ENCODE peak calls at places on chromosomes 6 and 20, in ten cellular contexts. M is IMR-90; W is BE2C; F is AG09309; L is cardiac fibroblast; T is lung; A is endodermal cell; N is CD8-positive, alpha-beta T cell; U is mucosa of descending colon; J is dorsolateral prefrontal cortex. O is an unnamed sample.

GRCh38 chr6:129946439-129947140 is 71.8 kb upstream of the L3MBTL3 start:
- DNase-seq in M (no peak), W (no peak), F (no peak), L (no peak), T (no peak), A (peak), N (no peak), U (no peak), J (no peak), O (no peak)

GRCh38 chr6:90691823-90692222 is 105.0 kb upstream of the MAP3K7 start:
- DNase-seq in M (no peak), W (no peak), F (no peak), L (no peak), T (no peak), A (peak), N (no peak), U (no peak), J (no peak), O (no peak)

GRCh38 chr20:46134716-46135115 is 16.6 kb downstream of the CD40 start:
- DNase-seq in M (no peak), W (no peak), F (no peak), L (no peak), T (no peak), A (no peak), N (no peak), U (no peak), J (no peak), O (no peak)

GRCh38 chr6:47655719-47656595 is 42.4 kb upstream of the ADGRF4 start:
- DNase-seq in M (no peak), W (peak), F (no peak), L (peak), T (no peak), A (peak), N (no peak), U (peak), J (no peak), O (peak)

GRCh38 chr20:43736588-43737091 is 9.8 kb upstream of the GTSF1L start:
- DNase-seq in M (peak), W (no peak), F (no peak), L (peak), T (no peak), A (peak), N (no peak), U (no peak), J (no peak), O (no peak)

GRCh38 chr6:67814262-67814661 is 820.8 kb upstream of the ADGRB3 start:
- DNase-seq in M (no peak), W (no peak), F (no peak), L (no peak), T (no peak), A (no peak), N (no peak), U (no peak), J (no peak), O (no peak)

GRCh38 chr6:149855040-149855654 is 9.0 kb downstream of the LRP11 start:
- DNase-seq in M (peak), W (no peak), F (no peak), L (peak), T (no peak), A (no peak), N (no peak), U (no peak), J (no peak), O (peak)

GRCh38 chr6:112321882-112322508 is 25.1 kb upstream of the RFPL4B start:
- DNase-seq in M (no peak), W (no peak), F (no peak), L (no peak), T (no peak), A (no peak), N (no peak), U (no peak), J (no peak), O (no peak)

GRCh38 chr6:40956871-40957270 is 82.2 kb downstream of the UNC5CL start:
- DNase-seq in M (peak), W (no peak), F (no peak), L (no peak), T (no peak), A (no peak), N (no peak), U (no peak), J (no peak), O (peak)

GRCh38 chr6:47165918-47166317 is 123.8 kb upstream of the ADGRF1 start:
- DNase-seq in M (peak), W (no peak), F (no peak), L (no peak), T (no peak), A (no peak), N (no peak), U (no peak), J (no peak), O (peak)

GRCh38 chr6:105988321-105988720 is 97.8 kb upstream of the PRDM1 start:
- DNase-seq in M (peak), W (no peak), F (peak), L (no peak), T (no peak), A (no peak), N (no peak), U (no peak), J (no peak), O (peak)

GRCh38 chr20:23092409-23092756 is 6.3 kb upstream of the CD93 start:
- DNase-seq in M (no peak), W (no peak), F (no peak), L (peak), T (no peak), A (no peak), N (no peak), U (no peak), J (no peak), O (no peak)

GRCh38 chr20:14580426-14581074 is 243.1 kb upstream of the FLRT3 start:
- DNase-seq in M (no peak), W (no peak), F (no peak), L (no peak), T (no peak), A (no peak), N (no peak), U (no peak), J (no peak), O (no peak)

GRCh38 chr6:25224237-25224636 is 54.9 kb upstream of the CARMIL1 start:
- DNase-seq in M (no peak), W (no peak), F (no peak), L (no peak), T (no peak), A (no peak), N (no peak), U (no peak), J (no peak), O (no peak)

GRCh38 chr6:3072798-3073197 is 4.5 kb downstream of the RIPK1 start:
- DNase-seq in M (no peak), W (no peak), F (no peak), L (peak), T (no peak), A (no peak), N (no peak), U (no peak), J (no peak), O (no peak)

GRCh38 chr6:73231986-73232391 is 6.7 kb upstream of the KHDC1L start:
- DNase-seq in M (no peak), W (no peak), F (no peak), L (no peak), T (no peak), A (no peak), N (no peak), U (no peak), J (no peak), O (no peak)

GRCh38 chr6:127606131-127606562 is 29.2 kb downstream of the C6orf58 start:
- DNase-seq in M (peak), W (peak), F (peak), L (peak), T (no peak), A (peak), N (no peak), U (no peak), J (no peak), O (peak)

GRCh38 chr20:13492001-13492480 is 146.7 kb downstream of the TASP1 start:
- DNase-seq in M (peak), W (no peak), F (peak), L (peak), T (peak), A (peak), N (no peak), U (no peak), J (no peak), O (peak)

GRCh38 chr20:38181207-38181693 is 16.2 kb upstream of the TGM2 start:
- DNase-seq in M (no peak), W (peak), F (no peak), L (no peak), T (no peak), A (no peak), N (no peak), U (no peak), J (no peak), O (no peak)

GRCh38 chr6:168120390-168121307 is 41.6 kb upstream of the FRMD1 start:
- DNase-seq in M (no peak), W (no peak), F (no peak), L (no peak), T (no peak), A (peak), N (no peak), U (no peak), J (peak), O (no peak)

GRCh38 chr6:6712258-6712978 is 123.9 kb downstream of the LY86 start:
- DNase-seq in M (peak), W (no peak), F (peak), L (peak), T (no peak), A (no peak), N (no peak), U (peak), J (no peak), O (peak)

GRCh38 chr6:163457637-163458561 is 43.4 kb downstream of the QKI start:
- DNase-seq in M (peak), W (no peak), F (peak), L (peak), T (peak), A (no peak), N (no peak), U (no peak), J (no peak), O (peak)

GRCh38 chr6:143223895-143224294 is 163.2 kb downstream of the AIG1 start:
- DNase-seq in M (no peak), W (no peak), F (no peak), L (peak), T (no peak), A (peak), N (no peak), U (peak), J (no peak), O (peak)

GRCh38 chr20:38935285-38935684 is 9.1 kb downstream of the FAM83D start:
- DNase-seq in M (no peak), W (no peak), F (no peak), L (peak), T (no peak), A (no peak), N (no peak), U (no peak), J (no peak), O (peak)

GRCh38 chr20:37394543-37395410 is 48.8 kb downstream of the SRC start:
- DNase-seq in M (no peak), W (peak), F (no peak), L (no peak), T (no peak), A (no peak), N (no peak), U (no peak), J (no peak), O (no peak)

DNA sequence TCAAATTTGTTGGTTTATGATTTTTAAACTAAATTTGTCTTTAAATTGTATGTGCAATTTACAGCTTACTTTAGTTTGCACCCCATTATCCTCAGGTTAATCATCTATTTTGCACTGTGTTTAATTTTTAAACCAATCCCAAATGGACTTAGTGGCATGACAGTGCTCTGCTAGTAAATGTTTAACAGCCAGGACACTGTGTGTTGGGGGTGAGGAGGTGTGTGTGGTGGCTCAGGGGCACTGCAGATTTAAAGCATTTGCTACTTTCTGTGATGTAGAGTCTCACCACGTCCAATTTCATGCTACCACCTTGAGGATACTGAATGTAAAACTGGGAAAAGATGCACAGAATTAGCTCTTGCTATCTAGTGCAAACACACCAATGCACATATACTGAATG is 225.7 kb downstream of the HAO1 start:
- DNase-seq in M (no peak), W (no peak), F (no peak), L (no peak), T (no peak), A (no peak), N (no peak), U (no peak), J (no peak), O (no peak)
- TF ChIP-seq CTCF in M (no peak), W (no peak), F (no peak), L (no peak), T (no peak), A (peak), N (no peak), U (no peak), J (no peak), O (no peak)

GRCh38 chr6:18122128-18123093 is at the start of gene NHLRC1:
- DNase-seq in M (peak), W (peak), F (peak), L (peak), T (peak), A (peak), N (peak), U (peak), J (peak), O (peak)
- H3K4me3 ChIP-seq in M (peak), W (no peak), F (peak), L (peak), T (peak), A (no peak), N (peak), U (no peak), J (peak), O (peak)

GRCh38 chr20:5642155-5642981 is 107.8 kb upstream of the SHLD1 start:
- DNase-seq in M (no peak), W (no peak), F (peak), L (peak), T (peak), A (no peak), N (no peak), U (no peak), J (no peak), O (peak)
- TF ChIP-seq CTCF in M (no peak), W (no peak), F (no peak), L (no peak), T (no peak), A (no peak), N (no peak), U (no peak), J (no peak), O (no peak)

GRCh38 chr6:29945421-29945820 is 3.1 kb downstream of the HLA-A start:
- DNase-seq in M (no peak), W (no peak), F (no peak), L (no peak), T (no peak), A (no peak), N (no peak), U (no peak), J (no peak), O (no peak)
- H3K4me3 ChIP-seq in M (no peak), W (no peak), F (no peak), L (no peak), T (no peak), A (no peak), N (peak), U (no peak), J (no peak), O (no peak)

DNA sequence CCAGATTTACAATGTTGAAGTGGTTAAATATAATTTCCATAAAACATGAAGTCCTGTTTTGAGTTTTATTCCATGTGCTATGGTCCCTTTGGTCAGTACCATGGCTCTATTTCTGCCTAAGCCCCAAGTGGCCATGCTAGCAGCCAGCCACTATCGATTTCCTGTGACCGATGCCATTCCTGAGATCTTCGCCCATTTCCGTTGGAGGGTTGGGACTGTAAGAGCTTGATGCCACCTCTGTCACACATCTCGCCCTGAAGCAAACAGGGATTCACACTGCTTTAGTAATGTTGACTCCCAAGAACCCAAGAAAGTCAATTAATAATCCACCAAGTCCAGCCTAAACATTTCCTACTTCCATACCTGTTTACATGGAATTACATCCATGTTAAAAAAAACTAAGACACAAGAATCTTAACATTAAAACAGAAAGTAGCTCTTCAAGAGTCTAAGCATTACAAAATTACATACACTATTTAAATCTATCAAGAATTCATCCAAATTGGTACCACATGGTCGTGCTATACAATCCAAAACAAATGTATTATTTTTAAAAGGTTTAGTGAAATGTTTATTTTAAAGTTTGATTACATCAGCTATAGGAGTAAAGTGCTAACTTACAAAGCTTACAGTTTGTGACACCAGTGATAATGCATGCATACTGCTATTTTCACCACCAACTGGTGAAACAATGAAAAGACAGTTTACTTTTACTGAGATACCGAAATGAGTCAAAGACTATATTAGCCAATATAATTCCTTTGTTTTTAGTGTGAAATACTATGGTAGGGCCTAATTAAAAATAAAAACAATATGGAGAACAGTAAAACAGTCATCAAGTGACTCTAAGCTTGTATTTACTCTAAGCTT is 2.5 kb downstream of the RBM39 start:
- DNase-seq in M (peak), W (peak), F (peak), L (peak), T (no peak), A (peak), N (no peak), U (no peak), J (no peak), O (peak)
- TF ChIP-seq CTCF in M (peak), W (peak), F (peak), L (peak), T (no peak), A (peak), N (peak), U (no peak), J (no peak), O (no peak)